ENCODE peak calls at places on chromosomes 5 and 9, in six cellular contexts. One of them, this sample, is unnamed.

GRCh38 chr9:87792831-87793288 is 66.9 kb downstream of the CTSL start:
- DNase-seq in NCI-H226: peak; percentile 86
- DNase-seq in fibroblast of villous mesenchyme: peak; percentile 96
- DNase-seq in NCI-H774: no peak
- DNase-seq in cardiac fibroblast: peak; percentile 93
- DNase-seq in AG09309: peak; percentile 76
- DNase-seq in this sample: peak; percentile 94

GRCh38 chr5:14912206-14912605 is 40.6 kb upstream of the ANKH start:
- DNase-seq in NCI-H226: no peak
- DNase-seq in fibroblast of villous mesenchyme: no peak
- DNase-seq in NCI-H774: no peak
- DNase-seq in cardiac fibroblast: no peak
- DNase-seq in AG09309: no peak
- DNase-seq in this sample: no peak

GRCh38 chr9:97808415-97808814 is 44.6 kb upstream of the FOXE1 start:
- DNase-seq in NCI-H226: no peak
- DNase-seq in fibroblast of villous mesenchyme: no peak
- DNase-seq in NCI-H774: no peak
- DNase-seq in cardiac fibroblast: no peak
- DNase-seq in AG09309: no peak
- DNase-seq in this sample: no peak

GRCh38 chr5:82174128-82174918 is 103.8 kb downstream of the RPS23 start:
- DNase-seq in NCI-H226: peak; percentile 16
- DNase-seq in fibroblast of villous mesenchyme: peak; percentile 71
- DNase-seq in NCI-H774: peak; percentile 18
- DNase-seq in cardiac fibroblast: peak; percentile 80
- DNase-seq in AG09309: peak; percentile 71
- DNase-seq in this sample: peak; percentile 91

GRCh38 chr5:58314356-58315045 is 145.4 kb downstream of the PLK2 start:
- DNase-seq in NCI-H226: peak; percentile 85
- DNase-seq in fibroblast of villous mesenchyme: no peak
- DNase-seq in NCI-H774: peak; percentile 46
- DNase-seq in cardiac fibroblast: no peak
- DNase-seq in AG09309: no peak
- DNase-seq in this sample: peak; percentile 89

GRCh38 chr9:114902773-114903589 is 27.4 kb downstream of the TNFSF8 start:
- DNase-seq in NCI-H226: peak; percentile 67
- DNase-seq in fibroblast of villous mesenchyme: no peak
- DNase-seq in NCI-H774: no peak
- DNase-seq in cardiac fibroblast: no peak
- DNase-seq in AG09309: no peak
- DNase-seq in this sample: peak; percentile 24

GRCh38 chr5:42467981-42468524 is 44.8 kb downstream of the GHR start:
- DNase-seq in NCI-H226: no peak
- DNase-seq in fibroblast of villous mesenchyme: no peak
- DNase-seq in NCI-H774: no peak
- DNase-seq in cardiac fibroblast: no peak
- DNase-seq in AG09309: no peak
- DNase-seq in this sample: no peak

GRCh38 chr5:122163151-122164069 is 34.1 kb downstream of the ZNF474 start:
- DNase-seq in NCI-H226: peak; percentile 90
- DNase-seq in fibroblast of villous mesenchyme: peak; percentile 68
- DNase-seq in NCI-H774: no peak
- DNase-seq in cardiac fibroblast: peak; percentile 85
- DNase-seq in AG09309: peak; percentile 78
- DNase-seq in this sample: peak; percentile 97

GRCh38 chr9:117341161-117341560 is 73.7 kb downstream of the ASTN2 start:
- DNase-seq in NCI-H226: no peak
- DNase-seq in fibroblast of villous mesenchyme: no peak
- DNase-seq in NCI-H774: no peak
- DNase-seq in cardiac fibroblast: no peak
- DNase-seq in AG09309: no peak
- DNase-seq in this sample: no peak

GRCh38 chr9:26682041-26682440 is 210.6 kb downstream of the CAAP1 start:
- DNase-seq in NCI-H226: no peak
- DNase-seq in fibroblast of villous mesenchyme: no peak
- DNase-seq in NCI-H774: no peak
- DNase-seq in cardiac fibroblast: no peak
- DNase-seq in AG09309: no peak
- DNase-seq in this sample: no peak

GRCh38 chr5:9888517-9888916 is 258.4 kb upstream of the TAS2R1 start:
- DNase-seq in NCI-H226: peak; percentile 71
- DNase-seq in fibroblast of villous mesenchyme: peak; percentile 70
- DNase-seq in NCI-H774: no peak
- DNase-seq in cardiac fibroblast: peak; percentile 68
- DNase-seq in AG09309: peak; percentile 75
- DNase-seq in this sample: peak; percentile 80

GRCh38 chr5:179269781-179270543 is 75.3 kb downstream of the ADAMTS2 start:
- DNase-seq in NCI-H226: no peak
- DNase-seq in fibroblast of villous mesenchyme: peak; percentile 70
- DNase-seq in NCI-H774: no peak
- DNase-seq in cardiac fibroblast: no peak
- DNase-seq in AG09309: no peak
- DNase-seq in this sample: no peak

GRCh38 chr5:142866563-142867275 is 96.5 kb downstream of the ARHGAP26 start:
- DNase-seq in NCI-H226: peak; percentile 81
- DNase-seq in fibroblast of villous mesenchyme: peak; percentile 59
- DNase-seq in NCI-H774: peak; percentile 55
- DNase-seq in cardiac fibroblast: peak; percentile 82
- DNase-seq in AG09309: no peak
- DNase-seq in this sample: peak; percentile 78

GRCh38 chr9:93898026-93898425 is 57.1 kb downstream of the BARX1 start:
- DNase-seq in NCI-H226: no peak
- DNase-seq in fibroblast of villous mesenchyme: no peak
- DNase-seq in NCI-H774: no peak
- DNase-seq in cardiac fibroblast: no peak
- DNase-seq in AG09309: no peak
- DNase-seq in this sample: no peak

GRCh38 chr5:95164869-95165268 is 120.0 kb downstream of the MCTP1 start:
- DNase-seq in NCI-H226: no peak
- DNase-seq in fibroblast of villous mesenchyme: no peak
- DNase-seq in NCI-H774: no peak
- DNase-seq in cardiac fibroblast: no peak
- DNase-seq in AG09309: no peak
- DNase-seq in this sample: no peak

GRCh38 chr5:54590824-54591223 is 73.3 kb downstream of the SNX18 start:
- DNase-seq in NCI-H226: no peak
- DNase-seq in fibroblast of villous mesenchyme: no peak
- DNase-seq in NCI-H774: no peak
- DNase-seq in cardiac fibroblast: no peak
- DNase-seq in AG09309: no peak
- DNase-seq in this sample: no peak

GRCh38 chr9:114282507-114282906 is 40.4 kb upstream of the ORM1 start:
- DNase-seq in NCI-H226: no peak
- DNase-seq in fibroblast of villous mesenchyme: no peak
- DNase-seq in NCI-H774: no peak
- DNase-seq in cardiac fibroblast: no peak
- DNase-seq in AG09309: no peak
- DNase-seq in this sample: no peak

GRCh38 chr9:34517185-34517584 is 5.6 kb downstream of the ENHO start:
- DNase-seq in NCI-H226: no peak
- DNase-seq in fibroblast of villous mesenchyme: no peak
- DNase-seq in NCI-H774: no peak
- DNase-seq in cardiac fibroblast: no peak
- DNase-seq in AG09309: no peak
- DNase-seq in this sample: no peak

GRCh38 chr9:69036319-69036718 is 767 bp downstream of the FXN start:
- DNase-seq in NCI-H226: no peak
- DNase-seq in fibroblast of villous mesenchyme: peak; percentile 22
- DNase-seq in NCI-H774: no peak
- DNase-seq in cardiac fibroblast: peak; percentile 18
- DNase-seq in AG09309: no peak
- DNase-seq in this sample: no peak

GRCh38 chr9:110650991-110651411 is 17.6 kb upstream of the MUSK start:
- DNase-seq in NCI-H226: no peak
- DNase-seq in fibroblast of villous mesenchyme: peak; percentile 94
- DNase-seq in NCI-H774: no peak
- DNase-seq in cardiac fibroblast: peak; percentile 87
- DNase-seq in AG09309: peak; percentile 98
- DNase-seq in this sample: peak; percentile 97

GRCh38 chr5:82011761-82012160 is 39.9 kb downstream of the ATG10 start:
- DNase-seq in NCI-H226: no peak
- DNase-seq in fibroblast of villous mesenchyme: no peak
- DNase-seq in NCI-H774: no peak
- DNase-seq in cardiac fibroblast: peak; percentile 44
- DNase-seq in AG09309: peak; percentile 54
- DNase-seq in this sample: peak; percentile 17

GRCh38 chr5:169067641-169068316 is 233.2 kb downstream of the SLIT3 start:
- DNase-seq in NCI-H226: no peak
- DNase-seq in fibroblast of villous mesenchyme: no peak
- DNase-seq in NCI-H774: no peak
- DNase-seq in cardiac fibroblast: peak; percentile 32
- DNase-seq in AG09309: no peak
- DNase-seq in this sample: no peak

GRCh38 chr9:78468231-78468630 is 171.3 kb downstream of the PSAT1 start:
- DNase-seq in NCI-H226: no peak
- DNase-seq in fibroblast of villous mesenchyme: no peak
- DNase-seq in NCI-H774: no peak
- DNase-seq in cardiac fibroblast: no peak
- DNase-seq in AG09309: no peak
- DNase-seq in this sample: no peak

This sample was measured in fibroblast of lung.